ENCODE peak calls at places on chromosome 15, in nine cellular contexts. One of them, this sample, is unnamed.

GRCh38 chr15:26106556-26106955 is 243.4 kb upstream of the ATP10A start:
- DNase-seq in effector memory CD4-positive, alpha-beta T cell: no peak
- DNase-seq in dorsolateral prefrontal cortex: no peak
- DNase-seq in H1: no peak
- DNase-seq in caudate nucleus: no peak
- DNase-seq in aorta: no peak
- DNase-seq in WERI-Rb-1: no peak
- DNase-seq in right lobe of liver: no peak
- DNase-seq in H9: no peak
- DNase-seq in this sample: no peak

GRCh38 chr15:100873029-100873677 is 6.5 kb upstream of the ALDH1A3 start:
- DNase-seq in H9: peak
- DNase-seq in WERI-Rb-1: peak
- DNase-seq in right lobe of liver: peak
- DNase-seq in H1: no peak
- DNase-seq in effector memory CD4-positive, alpha-beta T cell: peak
- DNase-seq in aorta: peak
- DNase-seq in caudate nucleus: peak
- DNase-seq in dorsolateral prefrontal cortex: peak
- DNase-seq in this sample: no peak

GRCh38 chr15:76185716-76186115 is 125.6 kb downstream of the ETFA start:
- DNase-seq in caudate nucleus: no peak
- DNase-seq in aorta: no peak
- DNase-seq in dorsolateral prefrontal cortex: no peak
- DNase-seq in right lobe of liver: no peak
- DNase-seq in WERI-Rb-1: peak
- DNase-seq in H9: peak
- DNase-seq in effector memory CD4-positive, alpha-beta T cell: no peak
- DNase-seq in H1: peak
- DNase-seq in this sample: no peak

GRCh38 chr15:90905306-90906180 is 2.4 kb downstream of the MAN2A2 start:
- DNase-seq in effector memory CD4-positive, alpha-beta T cell: no peak
- DNase-seq in right lobe of liver: no peak
- DNase-seq in caudate nucleus: no peak
- DNase-seq in aorta: no peak
- DNase-seq in dorsolateral prefrontal cortex: no peak
- DNase-seq in H1: no peak
- DNase-seq in WERI-Rb-1: no peak
- DNase-seq in H9: no peak
- DNase-seq in this sample: peak

GRCh38 chr15:48963524-48964113 is at the start of gene SHC4:
- DNase-seq in H1: no peak
- DNase-seq in effector memory CD4-positive, alpha-beta T cell: no peak
- DNase-seq in WERI-Rb-1: no peak
- DNase-seq in H9: peak
- DNase-seq in right lobe of liver: peak
- DNase-seq in aorta: peak
- DNase-seq in caudate nucleus: peak
- DNase-seq in dorsolateral prefrontal cortex: peak
- DNase-seq in this sample: peak

GRCh38 chr15:60074181-60074885 is 70.2 kb downstream of the FOXB1 start:
- DNase-seq in caudate nucleus: no peak
- DNase-seq in WERI-Rb-1: no peak
- DNase-seq in effector memory CD4-positive, alpha-beta T cell: no peak
- DNase-seq in dorsolateral prefrontal cortex: no peak
- DNase-seq in aorta: no peak
- DNase-seq in H9: no peak
- DNase-seq in H1: no peak
- DNase-seq in right lobe of liver: peak
- DNase-seq in this sample: no peak

GRCh38 chr15:81924667-81925183 is 121.1 kb downstream of the MEX3B start:
- DNase-seq in WERI-Rb-1: no peak
- DNase-seq in H9: no peak
- DNase-seq in H1: no peak
- DNase-seq in aorta: no peak
- DNase-seq in right lobe of liver: no peak
- DNase-seq in caudate nucleus: no peak
- DNase-seq in effector memory CD4-positive, alpha-beta T cell: no peak
- DNase-seq in dorsolateral prefrontal cortex: no peak
- DNase-seq in this sample: no peak

GRCh38 chr15:78108300-78109084 is 16.1 kb downstream of the SH2D7 start:
- DNase-seq in dorsolateral prefrontal cortex: peak
- DNase-seq in aorta: peak
- DNase-seq in H1: peak
- DNase-seq in effector memory CD4-positive, alpha-beta T cell: peak
- DNase-seq in H9: peak
- DNase-seq in caudate nucleus: peak
- DNase-seq in right lobe of liver: peak
- DNase-seq in WERI-Rb-1: peak
- DNase-seq in this sample: peak

GRCh38 chr15:74238984-74239645 is 3.0 kb downstream of the CCDC33 start:
- DNase-seq in H1: no peak
- DNase-seq in right lobe of liver: no peak
- DNase-seq in aorta: no peak
- DNase-seq in caudate nucleus: no peak
- DNase-seq in effector memory CD4-positive, alpha-beta T cell: no peak
- DNase-seq in H9: no peak
- DNase-seq in WERI-Rb-1: no peak
- DNase-seq in dorsolateral prefrontal cortex: no peak
- DNase-seq in this sample: peak

GRCh38 chr15:52680041-52680391 is 828 bp upstream of the ATOSA start:
- DNase-seq in right lobe of liver: no peak
- DNase-seq in WERI-Rb-1: no peak
- DNase-seq in aorta: no peak
- DNase-seq in caudate nucleus: no peak
- DNase-seq in H1: no peak
- DNase-seq in H9: no peak
- DNase-seq in effector memory CD4-positive, alpha-beta T cell: no peak
- DNase-seq in dorsolateral prefrontal cortex: no peak
- DNase-seq in this sample: no peak

GRCh38 chr15:76840830-76841460 is 64.2 kb downstream of the SCAPER start:
- DNase-seq in H9: no peak
- DNase-seq in dorsolateral prefrontal cortex: no peak
- DNase-seq in H1: no peak
- DNase-seq in WERI-Rb-1: no peak
- DNase-seq in aorta: no peak
- DNase-seq in effector memory CD4-positive, alpha-beta T cell: no peak
- DNase-seq in right lobe of liver: no peak
- DNase-seq in caudate nucleus: no peak
- DNase-seq in this sample: no peak

GRCh38 chr15:60004019-60004845 is at the start of gene FOXB1:
- DNase-seq in caudate nucleus: no peak
- DNase-seq in WERI-Rb-1: peak
- DNase-seq in aorta: no peak
- DNase-seq in H1: no peak
- DNase-seq in dorsolateral prefrontal cortex: no peak
- DNase-seq in effector memory CD4-positive, alpha-beta T cell: no peak
- DNase-seq in right lobe of liver: no peak
- DNase-seq in H9: peak
- DNase-seq in this sample: no peak

GRCh38 chr15:39808909-39809308 is 26.3 kb upstream of the FSIP1 start:
- DNase-seq in right lobe of liver: no peak
- DNase-seq in H1: no peak
- DNase-seq in WERI-Rb-1: no peak
- DNase-seq in effector memory CD4-positive, alpha-beta T cell: no peak
- DNase-seq in dorsolateral prefrontal cortex: no peak
- DNase-seq in H9: no peak
- DNase-seq in caudate nucleus: no peak
- DNase-seq in aorta: no peak
- DNase-seq in this sample: no peak
- H3K27ac ChIP-seq in right lobe of liver: no peak
- H3K27ac ChIP-seq in H1: no peak
- H3K27ac ChIP-seq in WERI-Rb-1: no peak
- H3K27ac ChIP-seq in effector memory CD4-positive, alpha-beta T cell: no peak
- H3K27ac ChIP-seq in dorsolateral prefrontal cortex: no peak
- H3K27ac ChIP-seq in H9: no peak
- H3K27ac ChIP-seq in caudate nucleus: no peak
- H3K27ac ChIP-seq in aorta: no peak
- H3K27ac ChIP-seq in this sample: no peak

DNA sequence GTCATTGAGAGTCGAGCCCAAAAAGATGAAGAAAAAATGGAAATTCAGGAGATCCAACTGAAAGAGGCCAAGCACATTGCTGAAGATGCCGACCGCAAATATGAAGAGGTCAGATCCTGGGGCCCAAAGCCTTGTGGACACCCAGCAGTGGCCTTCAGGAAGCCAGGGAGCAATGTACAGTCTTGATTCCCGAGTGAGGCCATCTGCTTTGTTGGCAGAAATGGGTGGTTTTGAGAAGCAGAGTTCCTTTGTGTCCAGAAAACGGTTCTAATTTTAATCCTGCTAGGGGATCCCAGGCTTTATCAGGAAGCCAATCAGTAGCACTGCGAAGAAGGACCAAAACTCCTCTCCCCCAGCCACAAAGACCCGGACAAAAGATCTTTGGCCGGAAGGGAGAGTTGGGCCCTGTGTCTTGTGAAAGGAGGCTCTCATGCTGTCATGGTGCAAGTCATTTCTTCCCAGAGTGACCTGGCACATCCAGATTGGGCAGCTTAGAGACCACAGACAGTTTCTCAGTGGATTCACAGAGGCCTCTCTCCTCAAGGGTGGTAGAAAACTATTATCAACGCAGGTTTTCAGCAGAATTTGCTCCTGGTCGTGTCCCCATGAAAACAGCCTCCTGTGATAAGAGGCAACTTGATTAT is 17.1 kb downstream of the TPM1 start:
- DNase-seq in aorta: no peak
- DNase-seq in effector memory CD4-positive, alpha-beta T cell: no peak
- DNase-seq in H9: no peak
- DNase-seq in H1: no peak
- DNase-seq in dorsolateral prefrontal cortex: no peak
- DNase-seq in WERI-Rb-1: no peak
- DNase-seq in right lobe of liver: no peak
- DNase-seq in caudate nucleus: no peak
- DNase-seq in this sample: no peak
- H3K27ac ChIP-seq in aorta: peak
- H3K27ac ChIP-seq in effector memory CD4-positive, alpha-beta T cell: no peak
- H3K27ac ChIP-seq in H9: no peak
- H3K27ac ChIP-seq in H1: no peak
- H3K27ac ChIP-seq in dorsolateral prefrontal cortex: no peak
- H3K27ac ChIP-seq in WERI-Rb-1: no peak
- H3K27ac ChIP-seq in right lobe of liver: no peak
- H3K27ac ChIP-seq in caudate nucleus: no peak
- H3K27ac ChIP-seq in this sample: peak

DNA sequence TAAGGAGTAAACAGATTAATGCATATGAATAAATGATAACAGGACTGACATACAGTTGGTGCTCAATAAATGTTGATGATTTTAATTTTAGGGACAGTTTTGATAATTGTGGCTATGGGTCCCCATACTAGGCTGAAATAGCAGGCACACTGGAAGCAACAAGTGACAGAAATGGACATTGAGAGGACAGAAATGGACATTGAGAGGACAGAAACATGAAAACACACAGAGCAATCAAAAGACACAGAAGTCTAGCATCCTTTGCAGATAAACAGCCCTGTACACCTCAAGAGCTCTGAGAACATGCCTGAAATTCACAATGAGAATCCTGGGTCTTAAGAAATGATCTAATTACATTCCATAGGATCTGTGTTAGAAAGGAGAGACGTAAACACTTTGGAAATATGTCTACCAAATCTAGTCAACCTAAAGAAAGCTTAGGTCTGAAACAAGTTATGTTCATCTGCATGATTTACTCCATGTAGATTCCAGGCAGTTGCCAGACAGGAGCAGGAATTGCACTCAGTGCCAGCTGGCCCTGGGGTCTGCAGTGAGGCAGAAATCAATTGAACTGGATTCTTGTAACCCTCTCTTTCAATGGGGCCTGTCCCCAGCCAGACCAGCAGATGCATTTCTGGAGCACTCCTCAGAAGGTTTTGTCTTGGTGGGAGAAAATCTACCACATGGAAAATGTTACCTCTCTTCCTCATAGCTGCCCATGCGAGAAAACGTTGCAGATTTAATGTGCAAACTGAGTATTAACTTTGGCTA is 60.3 kb downstream of the SYNM start:
- DNase-seq in H9: no peak
- DNase-seq in right lobe of liver: no peak
- DNase-seq in H1: no peak
- DNase-seq in WERI-Rb-1: no peak
- DNase-seq in dorsolateral prefrontal cortex: no peak
- DNase-seq in caudate nucleus: no peak
- DNase-seq in aorta: no peak
- DNase-seq in effector memory CD4-positive, alpha-beta T cell: no peak
- DNase-seq in this sample: no peak
- H3K27ac ChIP-seq in H9: no peak
- H3K27ac ChIP-seq in right lobe of liver: no peak
- H3K27ac ChIP-seq in H1: no peak
- H3K27ac ChIP-seq in WERI-Rb-1: no peak
- H3K27ac ChIP-seq in dorsolateral prefrontal cortex: no peak
- H3K27ac ChIP-seq in caudate nucleus: no peak
- H3K27ac ChIP-seq in aorta: no peak
- H3K27ac ChIP-seq in effector memory CD4-positive, alpha-beta T cell: no peak
- H3K27ac ChIP-seq in this sample: no peak

DNA sequence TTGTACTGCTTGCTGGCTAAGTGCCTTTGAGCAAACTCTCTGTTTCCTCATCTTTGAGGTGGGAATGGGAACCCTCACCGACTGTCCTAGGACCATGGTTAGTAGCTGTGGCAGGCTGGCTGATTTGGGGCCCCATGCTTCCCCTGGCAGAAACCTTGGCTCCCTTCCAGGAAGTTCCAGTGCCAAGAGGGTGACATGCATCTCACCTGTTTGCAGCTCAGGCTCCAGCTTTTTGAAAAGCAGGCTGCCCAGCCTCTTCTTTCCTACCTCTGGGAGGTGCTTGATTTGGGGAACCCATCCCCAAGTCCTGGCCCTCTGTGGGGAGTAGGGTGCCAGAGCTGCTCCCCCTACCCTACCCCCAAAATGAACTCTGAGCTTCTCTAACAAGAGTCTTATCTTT is 50.8 kb downstream of the RAB11A start:
- DNase-seq in aorta: no peak
- DNase-seq in H9: no peak
- DNase-seq in right lobe of liver: no peak
- DNase-seq in caudate nucleus: no peak
- DNase-seq in dorsolateral prefrontal cortex: no peak
- DNase-seq in effector memory CD4-positive, alpha-beta T cell: no peak
- DNase-seq in H1: no peak
- DNase-seq in WERI-Rb-1: no peak
- DNase-seq in this sample: no peak
- H3K27ac ChIP-seq in aorta: no peak
- H3K27ac ChIP-seq in H9: no peak
- H3K27ac ChIP-seq in right lobe of liver: no peak
- H3K27ac ChIP-seq in caudate nucleus: no peak
- H3K27ac ChIP-seq in dorsolateral prefrontal cortex: no peak
- H3K27ac ChIP-seq in effector memory CD4-positive, alpha-beta T cell: no peak
- H3K27ac ChIP-seq in H1: no peak
- H3K27ac ChIP-seq in WERI-Rb-1: no peak
- H3K27ac ChIP-seq in this sample: no peak